ENCODE peak calls at places on chromosomes 2 and 18, in five cellular contexts. One of them, this sample, is unnamed.

GRCh38 chr2:33134086-33134763 is 187.5 kb downstream of the LTBP1 start:
- DNase-seq in hippocampal formation: peak
- DNase-seq in foreskin melanocyte: peak
- DNase-seq in HEK293T: no peak
- DNase-seq in ACHN: peak
- DNase-seq in this sample: peak

GRCh38 chr18:47260924-47261701 is 9.7 kb upstream of the SKOR2 start:
- DNase-seq in foreskin melanocyte: no peak
- DNase-seq in hippocampal formation: no peak
- DNase-seq in ACHN: no peak
- DNase-seq in HEK293T: no peak
- DNase-seq in this sample: no peak

GRCh38 chr2:171482877-171483276 is 39.4 kb upstream of the CYBRD1 start:
- DNase-seq in hippocampal formation: no peak
- DNase-seq in foreskin melanocyte: no peak
- DNase-seq in HEK293T: no peak
- DNase-seq in ACHN: peak
- DNase-seq in this sample: peak

GRCh38 chr18:76578571-76579300 is 83.7 kb upstream of the ZNF516 start:
- DNase-seq in hippocampal formation: no peak
- DNase-seq in ACHN: no peak
- DNase-seq in foreskin melanocyte: no peak
- DNase-seq in HEK293T: no peak
- DNase-seq in this sample: no peak

GRCh38 chr2:85231242-85231805 is 96.5 kb downstream of the TGOLN2 start:
- DNase-seq in HEK293T: no peak
- DNase-seq in foreskin melanocyte: no peak
- DNase-seq in ACHN: no peak
- DNase-seq in hippocampal formation: no peak
- DNase-seq in this sample: no peak

GRCh38 chr2:69618362-69618761 is 25.2 kb downstream of the AAK1 start:
- DNase-seq in ACHN: no peak
- DNase-seq in foreskin melanocyte: no peak
- DNase-seq in hippocampal formation: no peak
- DNase-seq in HEK293T: no peak
- DNase-seq in this sample: no peak

GRCh38 chr18:63850636-63851035 is 36.9 kb upstream of the SERPINB2 start:
- DNase-seq in ACHN: no peak
- DNase-seq in foreskin melanocyte: no peak
- DNase-seq in hippocampal formation: no peak
- DNase-seq in HEK293T: no peak
- DNase-seq in this sample: no peak

GRCh38 chr18:57579928-57580327 is 6.6 kb downstream of the FECH start:
- DNase-seq in hippocampal formation: no peak
- DNase-seq in ACHN: no peak
- DNase-seq in foreskin melanocyte: no peak
- DNase-seq in HEK293T: no peak
- DNase-seq in this sample: no peak

GRCh38 chr2:5691659-5692529 is at the start of gene SOX11:
- DNase-seq in hippocampal formation: peak
- DNase-seq in ACHN: no peak
- DNase-seq in foreskin melanocyte: peak
- DNase-seq in HEK293T: no peak
- DNase-seq in this sample: no peak

GRCh38 chr2:216714412-216714775 is 19.0 kb upstream of the IGFBP5 start:
- DNase-seq in ACHN: no peak
- DNase-seq in foreskin melanocyte: no peak
- DNase-seq in HEK293T: no peak
- DNase-seq in hippocampal formation: no peak
- DNase-seq in this sample: peak

GRCh38 chr2:14451312-14451711 is 181.2 kb upstream of the LRATD1 start:
- DNase-seq in foreskin melanocyte: no peak
- DNase-seq in HEK293T: no peak
- DNase-seq in ACHN: no peak
- DNase-seq in hippocampal formation: no peak
- DNase-seq in this sample: no peak

GRCh38 chr18:42746794-42747193 is 368.7 kb downstream of the RIT2 start:
- DNase-seq in ACHN: no peak
- DNase-seq in hippocampal formation: no peak
- DNase-seq in HEK293T: no peak
- DNase-seq in foreskin melanocyte: no peak
- DNase-seq in this sample: no peak

GRCh38 chr2:54557601-54558187 is 101.6 kb downstream of the SPTBN1 start:
- DNase-seq in ACHN: peak
- DNase-seq in hippocampal formation: peak
- DNase-seq in foreskin melanocyte: no peak
- DNase-seq in HEK293T: peak
- DNase-seq in this sample: no peak

GRCh38 chr2:128449226-128450061 is 130.8 kb upstream of the HS6ST1 start:
- DNase-seq in ACHN: no peak
- DNase-seq in foreskin melanocyte: no peak
- DNase-seq in HEK293T: no peak
- DNase-seq in hippocampal formation: no peak
- DNase-seq in this sample: no peak

GRCh38 chr18:57084331-57085298 is 62.3 kb upstream of the BOD1L2 start:
- DNase-seq in ACHN: no peak
- DNase-seq in hippocampal formation: no peak
- DNase-seq in foreskin melanocyte: peak
- DNase-seq in HEK293T: no peak
- DNase-seq in this sample: no peak

GRCh38 chr2:46490521-46491141 is 11.3 kb downstream of the TMEM247 start:
- DNase-seq in ACHN: no peak
- DNase-seq in HEK293T: no peak
- DNase-seq in foreskin melanocyte: peak
- DNase-seq in hippocampal formation: peak
- DNase-seq in this sample: peak

GRCh38 chr2:44137872-44138551 is 30.7 kb upstream of the PPM1B start:
- DNase-seq in hippocampal formation: no peak
- DNase-seq in HEK293T: no peak
- DNase-seq in foreskin melanocyte: no peak
- DNase-seq in ACHN: no peak
- DNase-seq in this sample: no peak

GRCh38 chr2:137194111-137194510 is 428.8 kb downstream of the THSD7B start:
- DNase-seq in foreskin melanocyte: no peak
- DNase-seq in ACHN: no peak
- DNase-seq in hippocampal formation: no peak
- DNase-seq in HEK293T: no peak
- DNase-seq in this sample: no peak

GRCh38 chr18:75728621-75729020 is 301.1 kb upstream of the SMIM21 start:
- DNase-seq in foreskin melanocyte: no peak
- DNase-seq in HEK293T: no peak
- DNase-seq in ACHN: no peak
- DNase-seq in hippocampal formation: no peak
- DNase-seq in this sample: no peak

GRCh38 chr18:62088146-62088545 is 98.7 kb downstream of the PIGN start:
- DNase-seq in hippocampal formation: no peak
- DNase-seq in HEK293T: no peak
- DNase-seq in ACHN: no peak
- DNase-seq in foreskin melanocyte: no peak
- DNase-seq in this sample: peak

GRCh38 chr2:10036095-10036879 is 7.1 kb upstream of the KLF11 start:
- DNase-seq in HEK293T: no peak
- DNase-seq in ACHN: peak
- DNase-seq in foreskin melanocyte: no peak
- DNase-seq in hippocampal formation: peak
- DNase-seq in this sample: peak

GRCh38 chr2:208643145-208643544 is 236.6 kb downstream of the PTH2R start:
- DNase-seq in HEK293T: no peak
- DNase-seq in foreskin melanocyte: no peak
- DNase-seq in hippocampal formation: no peak
- DNase-seq in ACHN: no peak
- DNase-seq in this sample: no peak

GRCh38 chr18:5456577-5457466 is 87.0 kb downstream of the EPB41L3 start:
- DNase-seq in HEK293T: peak
- DNase-seq in ACHN: peak
- DNase-seq in foreskin melanocyte: peak
- DNase-seq in hippocampal formation: peak
- DNase-seq in this sample: peak

This sample was measured in AG20443.